ENCODE peak calls at places on chromosomes 16 and 17, in four cellular contexts. P is EH, V is HCT116, X is iPS-NIHi11. L is an unnamed sample.

GRCh38 chr17:1529863-1530262 is 13.5 kb upstream of the INPP5K start:
- DNase-seq in V (no peak), X (no peak), P (peak; percentile 34), L (no peak)

GRCh38 chr16:11528053-11528452 is 58.7 kb downstream of the LITAF start:
- DNase-seq in P (no peak), X (no peak), V (no peak), L (no peak)

GRCh38 chr16:9259914-9260608 is 168.6 kb downstream of the HAPSTR1 start:
- DNase-seq in P (no peak), V (no peak), X (no peak), L (no peak)

GRCh38 chr16:56800355-56800754 is 64.7 kb upstream of the SLC12A3 start:
- DNase-seq in X (no peak), V (no peak), P (peak; percentile 70), L (peak; percentile 45)

GRCh38 chr17:80990921-80991644 is 558 bp upstream of the CHMP6 start:
- DNase-seq in V (no peak), P (no peak), X (no peak), L (no peak)

GRCh38 chr16:53865492-53865863 is 161.5 kb downstream of the FTO start:
- DNase-seq in V (peak; percentile 7), X (peak; percentile 48), P (peak; percentile 42), L (peak; percentile 81)

GRCh38 chr17:15334266-15334665 is 7.1 kb downstream of the TEKT3 start:
- DNase-seq in P (peak; percentile 3), X (no peak), V (no peak), L (peak; percentile 43)

GRCh38 chr17:57170866-57171265 is 85.5 kb upstream of the MSI2 start:
- DNase-seq in V (no peak), X (no peak), P (no peak), L (no peak)

GRCh38 chr17:82808921-82809905 is 30.6 kb downstream of the ZNF750 start:
- DNase-seq in X (no peak), P (no peak), V (no peak), L (peak; percentile 16)

GRCh38 chr17:2926019-2926650 is 129.9 kb downstream of the RAP1GAP2 start:
- DNase-seq in P (peak; percentile 91), X (no peak), V (no peak), L (peak; percentile 88)

GRCh38 chr17:60527701-60528100 is 1.7 kb upstream of the APPBP2 start:
- DNase-seq in P (no peak), V (no peak), X (no peak), L (no peak)

L was measured in M059J.